ENCODE peak calls at places on chromosomes 11 and 22, in nine cellular contexts. I is HCT116; R is upper lobe of left lung; N is heart right ventricle; F is adrenal gland; B is tibial nerve; X is iPS DF 6.9; Z is OCI-LY7; K is CD8-positive, alpha-beta memory T cell. T is an unnamed sample. For H3K9me3, the result is how much of the 10 kb centered on the place peaks cover.

GRCh38 chr22:28514314-28514713 is 165.3 kb downstream of the TTC28 start:
- DNase-seq in I (no peak), N (no peak), Z (no peak), X (no peak), B (no peak), K (no peak), R (no peak), F (no peak), T (no peak)

GRCh38 chr22:41828516-41828915 is 4.4 kb upstream of the SREBF2 start:
- DNase-seq in F (no peak), Z (no peak), I (no peak), R (no peak), X (no peak), N (no peak), B (no peak), K (no peak), T (no peak)

GRCh38 chr11:117238221-117238620 is 5.8 kb downstream of the RNF214 start:
- DNase-seq in N (no peak), B (no peak), F (no peak), Z (no peak), I (no peak), X (no peak), K (no peak), R (no peak), T (no peak)

GRCh38 chr22:19055801-19056200 is 66.4 kb downstream of the DGCR2 start:
- DNase-seq in R (no peak), B (no peak), N (no peak), F (no peak), Z (no peak), K (no peak), I (no peak), X (no peak), T (no peak)

GRCh38 chr11:61007971-61008896 is 36.8 kb downstream of the CD6 start:
- DNase-seq in X (peak), B (no peak), I (no peak), Z (no peak), K (no peak), R (peak), N (no peak), F (no peak), T (no peak)

GRCh38 chr11:130908770-130909625 is 7.3 kb downstream of the SNX19 start:
- DNase-seq in R (no peak), I (no peak), F (no peak), N (no peak), K (no peak), X (no peak), Z (no peak), B (no peak), T (no peak)

GRCh38 chr22:35376728-35377472 is 4.0 kb upstream of the HMOX1 start:
- DNase-seq in R (no peak), I (peak), B (peak), Z (peak), N (peak), F (peak), X (peak), K (peak), T (no peak)

GRCh38 chr11:32316846-32317525 is 118.4 kb downstream of the WT1 start:
- DNase-seq in X (no peak), R (no peak), F (no peak), B (no peak), Z (no peak), K (no peak), I (no peak), N (no peak), T (no peak)

GRCh38 chr22:31488346-31488883 is 1.2 kb downstream of the EIF4ENIF1 start:
- DNase-seq in B (no peak), X (no peak), F (no peak), Z (no peak), N (no peak), I (no peak), R (no peak), K (no peak), T (no peak)

GRCh38 chr22:48743601-48744282 is 1083.9 kb downstream of the BRD1 start:
- DNase-seq in K (peak), I (no peak), R (peak), B (no peak), N (no peak), F (no peak), Z (no peak), X (no peak), T (no peak)

GRCh38 chr22:48742556-48743343 is 1084.9 kb downstream of the BRD1 start:
- DNase-seq in X (no peak), B (no peak), F (peak), N (no peak), I (no peak), R (peak), K (peak), Z (no peak), T (no peak)

GRCh38 chr22:48745842-48746788 is 1081.6 kb downstream of the BRD1 start:
- DNase-seq in R (peak), F (no peak), I (no peak), N (no peak), Z (no peak), B (no peak), K (peak), X (no peak), T (no peak)

GRCh38 chr22:48744967-48745841 is 1082.5 kb downstream of the BRD1 start:
- DNase-seq in Z (no peak), F (no peak), X (no peak), N (no peak), R (peak), B (no peak), K (peak), I (no peak), T (no peak)

GRCh38 chr22:48744283-48744641 is 1083.4 kb downstream of the BRD1 start:
- DNase-seq in Z (no peak), R (peak), K (peak), X (no peak), B (no peak), F (no peak), I (no peak), N (no peak), T (no peak)
- H3K9me3 ChIP-seq in Z (under half), R (under half), K (under half), X (under half), B (under half), F (under half), I (under half), N (under half), T (under half)

GRCh38 chr22:47458348-47458747 is 695.9 kb downstream of the TBC1D22A start:
- DNase-seq in B (no peak), I (no peak), R (no peak), F (no peak), X (no peak), N (no peak), Z (no peak), K (no peak), T (no peak)

GRCh38 chr22:47457509-47458300 is 695.3 kb downstream of the TBC1D22A start:
- DNase-seq in Z (no peak), I (no peak), B (no peak), K (no peak), X (no peak), R (no peak), F (no peak), N (no peak), T (no peak)

GRCh38 chr22:47456031-47456430 is 693.6 kb downstream of the TBC1D22A start:
- DNase-seq in K (no peak), N (no peak), X (no peak), I (no peak), Z (no peak), R (no peak), F (no peak), B (no peak), T (no peak)

GRCh38 chr22:47460870-47461269 is 698.4 kb downstream of the TBC1D22A start:
- DNase-seq in B (no peak), F (peak), N (no peak), X (no peak), Z (no peak), K (no peak), I (no peak), R (no peak), T (no peak)

GRCh38 chr22:47457021-47457420 is 694.6 kb downstream of the TBC1D22A start:
- DNase-seq in I (no peak), X (no peak), F (no peak), B (no peak), Z (no peak), R (peak), N (no peak), K (no peak), T (no peak)
- H3K9me3 ChIP-seq in I (under half), X (under half), F (under half), B (under half), Z (under half), R (under half), N (under half), K (under half), T (under half)

DNA sequence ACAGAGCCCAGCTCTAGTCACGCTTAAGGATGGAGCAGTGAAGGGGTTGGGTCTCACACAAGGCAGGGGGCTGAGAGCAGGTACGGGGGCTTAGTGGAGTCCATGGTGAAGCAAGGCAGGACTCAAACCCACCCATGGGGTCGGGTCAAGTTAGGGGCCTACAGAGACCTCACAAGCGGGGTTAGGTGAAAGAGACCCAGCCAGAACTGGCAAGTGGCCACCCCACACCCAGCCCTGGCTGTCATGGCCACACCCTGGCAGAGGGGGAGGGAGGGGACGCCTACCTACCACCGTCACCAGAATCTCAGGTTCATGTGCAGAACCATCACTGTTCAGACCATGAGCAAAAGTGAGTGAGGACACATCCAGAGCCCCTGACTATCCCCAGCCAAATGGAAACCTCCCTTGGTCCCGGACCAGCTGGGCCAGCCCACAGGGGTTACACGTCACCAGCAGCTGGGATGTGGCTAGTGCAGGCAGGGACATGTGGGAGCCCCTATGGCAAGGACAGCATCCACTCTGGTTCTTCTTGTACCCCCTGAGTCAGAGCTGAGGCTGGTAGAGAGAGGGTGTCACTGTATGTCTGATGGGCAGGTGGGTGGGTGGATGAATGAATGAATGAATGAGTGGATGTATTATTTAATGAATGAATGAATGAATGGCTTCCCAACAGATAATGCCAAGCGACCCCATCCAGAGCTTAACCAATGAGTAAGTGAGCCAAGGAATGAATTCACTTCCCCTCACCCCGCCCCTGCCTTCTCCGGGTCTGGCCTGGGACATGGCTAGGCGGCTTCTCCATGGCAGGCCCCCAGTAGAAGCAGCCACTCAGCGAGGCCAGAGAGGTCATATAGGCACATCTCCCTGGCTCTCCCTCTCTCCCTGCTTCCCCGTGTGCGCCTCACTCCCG is 681.6 kb downstream of the TBC1D22A start:
- DNase-seq in K (no peak), B (no peak), Z (no peak), I (no peak), R (peak), N (no peak), X (no peak), F (no peak), T (no peak)
- H3K9me3 ChIP-seq in K (under half), B (under half), Z (under half), I (under half), R (under half), N (under half), X (under half), F (under half), T (under half)

GRCh38 chr22:48804811-48805301 is 1022.8 kb downstream of the BRD1 start:
- DNase-seq in X (no peak), I (no peak), K (no peak), Z (no peak), R (no peak), B (no peak), N (no peak), F (no peak), T (no peak)

GRCh38 chr22:48800886-48801607 is 1026.6 kb downstream of the BRD1 start:
- DNase-seq in K (no peak), F (no peak), Z (no peak), I (no peak), R (no peak), X (no peak), B (no peak), N (no peak), T (no peak)

GRCh38 chr22:48803171-48803992 is 1024.3 kb downstream of the BRD1 start:
- DNase-seq in Z (no peak), I (no peak), B (no peak), K (no peak), R (no peak), X (no peak), F (no peak), N (no peak), T (no peak)

GRCh38 chr22:48803993-48804810 is 1023.5 kb downstream of the BRD1 start:
- DNase-seq in K (no peak), Z (no peak), X (no peak), N (no peak), R (no peak), F (no peak), B (no peak), I (no peak), T (no peak)

GRCh38 chr22:48802576-48802975 is 1025.1 kb downstream of the BRD1 start:
- DNase-seq in B (no peak), Z (no peak), K (no peak), N (no peak), F (no peak), I (no peak), R (no peak), X (no peak), T (no peak)
- H3K9me3 ChIP-seq in B (under half), Z (under half), K (under half), N (under half), F (under half), I (under half), R (under half), X (under half), T (under half)

DNA sequence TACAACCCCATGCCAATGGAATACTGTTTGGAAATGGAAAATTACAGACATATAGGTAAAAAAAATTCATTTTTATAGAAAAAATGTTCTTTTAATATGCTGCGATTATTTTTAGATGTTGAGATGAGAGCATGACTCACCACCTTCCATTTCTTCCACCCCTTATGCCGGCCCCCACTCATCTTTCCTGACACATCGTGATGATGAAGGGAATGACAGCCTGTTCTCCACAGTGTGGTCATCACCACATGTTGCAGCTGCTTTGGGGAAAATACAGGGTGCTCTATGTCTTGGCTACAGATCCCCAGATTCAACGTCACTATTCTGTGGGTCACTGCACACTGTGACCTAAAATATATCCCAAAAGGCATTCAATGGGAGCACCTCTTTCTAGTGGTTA is 916.2 kb downstream of the METTL15 start:
- DNase-seq in F (no peak), B (no peak), I (no peak), R (no peak), X (no peak), Z (no peak), N (no peak), K (no peak), T (no peak)
- H3K9me3 ChIP-seq in F (under half), B (under half), I (under half), R (under half), X (under half), Z (under half), N (under half), K (under half), T (under half)

DNA sequence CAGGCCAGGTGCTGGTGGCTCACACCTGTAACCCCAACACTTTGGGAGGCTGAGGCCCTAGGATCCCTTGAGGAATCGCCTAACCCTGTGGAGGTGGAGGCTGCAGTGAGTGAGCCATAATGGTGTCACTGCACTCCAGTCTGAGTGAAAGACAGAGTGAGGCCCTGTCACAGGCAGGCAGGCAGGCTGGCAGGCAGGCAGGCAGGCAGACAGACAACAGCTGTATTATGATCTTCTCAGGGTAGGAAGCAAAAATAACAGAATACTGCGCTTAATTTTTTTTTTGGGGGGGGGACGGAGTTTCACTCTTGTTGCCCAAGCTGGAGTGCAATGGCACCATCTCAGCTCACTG is 3901.6 kb upstream of the OR11H1 start:
- DNase-seq in F (no peak), Z (no peak), X (no peak), B (no peak), K (no peak), N (no peak), R (peak), I (no peak), T (no peak)
- H3K9me3 ChIP-seq in F (under half), Z (under half), X (under half), B (under half), K (under half), N (under half), R (half or more), I (under half), T (under half)

DNA sequence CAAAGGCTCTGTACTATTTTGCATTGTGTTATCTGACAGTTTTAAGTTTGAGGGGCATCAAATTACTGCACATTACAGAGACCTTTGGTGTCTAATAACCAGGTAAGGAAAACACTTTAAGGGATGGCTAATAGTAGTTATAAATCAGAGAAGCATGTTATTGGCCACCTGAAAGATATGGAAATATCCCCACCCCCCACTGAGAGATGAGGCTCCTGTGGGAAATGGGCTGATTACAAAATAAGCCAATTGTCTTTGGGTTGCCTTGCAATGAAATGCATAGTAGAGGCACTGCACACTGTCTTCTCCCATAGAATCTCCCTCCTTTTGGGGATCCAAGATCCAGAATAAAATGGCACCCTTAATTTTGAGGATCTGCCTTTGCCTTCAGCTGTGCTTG is 91.0 kb downstream of the IGLL5 start:
- DNase-seq in R (no peak), B (no peak), N (no peak), K (no peak), I (no peak), Z (no peak), F (no peak), X (no peak), T (no peak)
- H3K9me3 ChIP-seq in R (under half), B (under half), N (under half), K (under half), I (under half), Z (under half), F (under half), X (under half), T (under half)